ENCODE peak calls at places on chromosome 7, in five cellular contexts. X is HCT116, F is SK-N-SH, O is K562, T is GM12878. I is an unnamed sample. For H4K20me1, the result is how much of the 10 kb centered on the place peaks cover.

GRCh38 chr7:18495412-18496335 is at the start of gene HDAC9:
- DNase-seq in O (no peak), X (no peak), F (peak), T (peak), I (peak)

GRCh38 chr7:47405921-47406765 is 175.8 kb downstream of the TNS3 start:
- DNase-seq in F (no peak), T (no peak), O (no peak), X (no peak), I (no peak)

GRCh38 chr7:130910949-130911944 is 177.2 kb upstream of the KLF14 start:
- DNase-seq in F (no peak), X (no peak), T (no peak), O (peak), I (no peak)

GRCh38 chr7:131591674-131592328 is 35.4 kb upstream of the PODXL start:
- DNase-seq in X (no peak), T (no peak), F (peak), O (no peak), I (no peak)

GRCh38 chr7:47520408-47520807 is 61.5 kb downstream of the TNS3 start:
- DNase-seq in T (no peak), X (no peak), O (no peak), F (no peak), I (no peak)

GRCh38 chr7:22231806-22232205 is 125.1 kb downstream of the RAPGEF5 start:
- DNase-seq in T (no peak), X (no peak), F (no peak), O (no peak), I (no peak)

GRCh38 chr7:124429923-124430322 is 335.7 kb downstream of the GPR37 start:
- DNase-seq in T (no peak), O (no peak), F (no peak), X (no peak), I (no peak)

GRCh38 chr7:139431010-139431409 is 52.5 kb downstream of the KLRG2 start:
- DNase-seq in T (no peak), F (no peak), X (peak), O (no peak), I (no peak)

GRCh38 chr7:80637911-80638765 is at the start of gene CD36:
- DNase-seq in O (no peak), F (no peak), X (no peak), T (peak), I (no peak)

GRCh38 chr7:113928113-113928512 is 9.3 kb upstream of the PPP1R3A start:
- DNase-seq in T (no peak), X (no peak), F (no peak), O (no peak), I (no peak)

GRCh38 chr7:70178787-70179186 is 580.5 kb downstream of the AUTS2 start:
- DNase-seq in O (no peak), T (no peak), F (no peak), X (no peak), I (peak)

GRCh38 chr7:129997285-129997684 is 44.5 kb upstream of the UBE2H start:
- DNase-seq in F (no peak), X (no peak), T (no peak), O (no peak), I (no peak)

DNA sequence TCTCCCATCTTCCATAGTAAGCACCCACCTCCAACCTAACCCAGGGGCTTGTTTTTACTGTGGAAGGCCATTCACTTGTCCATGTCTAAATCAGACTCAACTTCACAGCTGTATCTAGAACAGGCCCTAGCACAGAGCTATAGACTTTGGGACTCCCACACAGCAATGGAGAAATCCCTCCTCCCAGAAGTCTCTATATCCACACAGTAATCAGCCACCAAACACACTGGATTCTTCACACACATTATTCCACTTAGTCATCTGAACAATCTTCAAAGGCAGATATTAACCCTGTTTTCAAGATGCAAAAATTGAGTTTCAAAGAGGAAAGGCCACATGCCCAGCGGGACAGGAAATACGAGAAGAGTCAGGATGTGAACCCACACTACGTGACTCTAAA is 81.8 kb downstream of the MALSU1 start:
- DNase-seq in F (no peak), O (no peak), X (no peak), T (no peak), I (no peak)
- H4K20me1 ChIP-seq in F (under half), O (under half), X (under half), T (under half), I (under half)

DNA sequence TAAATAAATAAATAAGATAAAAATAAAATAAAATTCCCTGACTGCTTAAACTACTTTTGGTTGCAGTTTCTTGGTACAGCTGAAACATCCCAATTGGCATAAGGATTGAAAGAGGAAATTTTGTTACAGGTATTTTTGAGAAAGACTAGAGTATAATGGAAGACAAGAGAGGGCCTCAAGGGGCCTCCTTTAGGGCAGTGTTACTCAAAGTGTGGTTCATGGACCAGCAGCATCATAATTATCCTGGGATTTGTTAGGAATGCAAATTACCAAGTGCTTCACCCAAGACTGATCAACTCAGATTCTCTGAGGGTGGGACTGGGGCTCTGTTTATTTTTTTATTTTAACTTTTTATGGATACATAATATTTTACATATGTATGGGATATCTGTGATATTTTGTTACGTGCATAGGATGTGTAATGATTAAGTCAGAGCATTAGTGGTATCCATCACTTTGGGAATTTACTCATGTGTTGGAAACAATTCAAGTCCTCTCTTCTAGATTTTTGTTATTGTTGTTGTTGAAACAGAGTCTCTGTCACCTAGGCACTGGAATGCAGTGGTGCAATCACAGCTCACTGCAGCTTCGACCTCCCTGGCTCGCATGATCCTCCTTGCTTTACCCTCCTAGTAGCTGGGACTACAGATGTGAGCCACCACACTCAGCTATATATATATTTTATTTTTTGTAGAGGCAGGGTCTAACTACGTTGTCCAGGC is 2.3 kb upstream of the KCTD7 start:
- DNase-seq in O (no peak), T (no peak), F (no peak), X (no peak), I (no peak)
- H2AFZ ChIP-seq in O (no peak), T (no peak), F (peak), X (no peak), I (no peak)

DNA sequence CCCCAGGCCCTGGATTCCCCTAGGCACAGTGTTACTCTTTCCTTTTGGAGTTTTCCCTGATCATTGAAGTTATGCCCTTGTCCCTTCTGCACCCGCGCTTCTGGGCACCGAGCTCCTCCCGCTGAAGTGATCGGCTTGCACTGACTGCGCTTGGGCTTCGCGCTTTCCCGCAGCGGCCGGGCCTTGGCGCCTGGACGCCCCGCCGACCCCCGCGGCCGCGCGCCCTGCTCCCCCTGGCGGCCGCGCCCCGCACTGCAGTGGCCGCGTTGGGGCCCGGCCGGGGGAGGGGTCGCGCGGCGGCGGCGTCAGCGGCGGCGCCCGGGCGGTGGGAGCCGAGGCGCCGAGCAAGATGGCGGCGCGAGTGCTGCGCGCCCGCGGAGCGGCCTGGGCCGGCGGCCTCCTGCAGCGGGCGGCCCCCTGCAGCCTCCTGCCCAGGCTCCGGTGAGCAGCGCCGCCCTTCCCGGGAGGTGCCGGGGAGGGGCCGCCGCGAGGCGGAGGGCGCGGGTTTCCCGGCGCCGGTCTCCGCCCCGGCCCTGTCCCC is at the start of gene NIPSNAP2:
- DNase-seq in O (peak), X (peak), T (no peak), F (peak), I (peak)
- TF ChIP-seq YY1 in O (peak), X (peak), T (peak), F (peak), I (peak)

GRCh38 chr7:2018786-2019692 is 213.7 kb downstream of the MAD1L1 start:
- DNase-seq in X (no peak), O (peak), F (peak), T (no peak), I (no peak)

GRCh38 chr7:2016021-2016631 is 216.6 kb downstream of the MAD1L1 start:
- DNase-seq in F (peak), X (no peak), T (no peak), O (no peak), I (peak)

GRCh38 chr7:2016761-2017482 is 215.8 kb downstream of the MAD1L1 start:
- DNase-seq in F (peak), X (no peak), T (no peak), O (no peak), I (no peak)

GRCh38 chr7:2017914-2018785 is 214.6 kb downstream of the MAD1L1 start:
- DNase-seq in X (no peak), O (peak), F (peak), T (no peak), I (no peak)

GRCh38 chr7:2017483-2017891 is 215.3 kb downstream of the MAD1L1 start:
- DNase-seq in X (no peak), O (no peak), T (no peak), F (peak), I (no peak)
- H4K20me1 ChIP-seq in X (under half), O (under half), T (under half), F (under half), I (under half)

GRCh38 chr7:156979007-156979606 is 29.6 kb downstream of the NOM1 start:
- DNase-seq in O (no peak), X (no peak), T (no peak), F (no peak), I (no peak)
- H2AFZ ChIP-seq in O (no peak), X (no peak), T (no peak), F (no peak), I (no peak)

GRCh38 chr7:95609277-95609971 is 13.1 kb upstream of the PDK4 start:
- DNase-seq in F (no peak), T (no peak), O (no peak), X (no peak), I (no peak)
- TF ChIP-seq YY1 in F (no peak), T (no peak), O (no peak), X (no peak), I (no peak)

GRCh38 chr7:1012004-1012348 is 29.0 kb downstream of the CYP2W1 start:
- DNase-seq in X (no peak), F (no peak), O (no peak), T (no peak), I (no peak)
- H4K20me1 ChIP-seq in X (under half), F (half or more), O (under half), T (under half), I (under half)

GRCh38 chr7:51121945-51122425 is 194.6 kb downstream of the COBL start:
- DNase-seq in T (no peak), X (no peak), O (no peak), F (no peak), I (peak)
- H2AFZ ChIP-seq in T (no peak), X (no peak), O (no peak), F (peak), I (no peak)